ENCODE peak calls at places on chromosomes 1 and 21, in nine cellular contexts. F is PC-3, T is IMR-90, K is GM23338, N is psoas muscle, L is vagina, M is PC-9, O is pancreas, Y is A549. B is an unnamed sample. For H3K4me1, the result is how much of the 10 kb centered on the place peaks cover.

GRCh38 chr1:42817976-42818375 is 779 bp upstream of the SVBP start:
- DNase-seq in F (no peak), T (no peak), K (no peak), N (no peak), L (no peak), M (no peak), O (no peak), Y (no peak), B (no peak)

GRCh38 chr1:180231506-180232420 is 1.7 kb downstream of the LHX4 start:
- DNase-seq in F (peak), T (peak), K (peak), N (no peak), L (no peak), M (peak), O (no peak), Y (peak), B (peak)

GRCh38 chr1:70142120-70142519 is 63.3 kb downstream of the LRRC40 start:
- DNase-seq in F (peak), T (peak), K (peak), N (no peak), L (no peak), M (no peak), O (no peak), Y (no peak), B (peak)

GRCh38 chr1:18429654-18430053 is 51.1 kb upstream of the KLHDC7A start:
- DNase-seq in F (no peak), T (no peak), K (no peak), N (no peak), L (no peak), M (no peak), O (no peak), Y (no peak), B (no peak)

GRCh38 chr1:14441302-14441741 is 157.2 kb upstream of the KAZN start:
- DNase-seq in F (peak), T (peak), K (no peak), N (no peak), L (no peak), M (no peak), O (no peak), Y (no peak), B (no peak)

GRCh38 chr21:30194701-30195299 is 21.1 kb downstream of the CLDN8 start:
- DNase-seq in F (peak), T (no peak), K (peak), N (no peak), L (no peak), M (no peak), O (no peak), Y (no peak), B (peak)

GRCh38 chr1:33986389-33987095 is 122.7 kb downstream of the HMGB4 start:
- DNase-seq in F (no peak), T (peak), K (no peak), N (peak), L (no peak), M (no peak), O (peak), Y (no peak), B (peak)

GRCh38 chr1:68225781-68226180 is 6.5 kb downstream of the WLS start:
- DNase-seq in F (no peak), T (peak), K (no peak), N (no peak), L (no peak), M (no peak), O (no peak), Y (no peak), B (no peak)

GRCh38 chr1:238672262-238672661 is 714.1 kb upstream of the CHRM3 start:
- DNase-seq in F (no peak), T (no peak), K (no peak), N (no peak), L (no peak), M (no peak), O (no peak), Y (no peak), B (peak)

GRCh38 chr1:210328746-210329488 is at the start of gene HHAT:
- DNase-seq in F (peak), T (peak), K (peak), N (peak), L (peak), M (peak), O (peak), Y (peak), B (peak)

GRCh38 chr1:50995651-50996050 is 25.6 kb downstream of the CDKN2C start:
- DNase-seq in F (no peak), T (no peak), K (no peak), N (no peak), L (no peak), M (no peak), O (no peak), Y (no peak), B (no peak)

GRCh38 chr1:207304710-207305151 is 16.7 kb upstream of the CD55 start:
- DNase-seq in F (peak), T (peak), K (no peak), N (no peak), L (no peak), M (no peak), O (no peak), Y (peak), B (no peak)

GRCh38 chr1:7552402-7552801 is 218.7 kb upstream of the VAMP3 start:
- DNase-seq in F (no peak), T (peak), K (no peak), N (peak), L (no peak), M (no peak), O (no peak), Y (no peak), B (no peak)

GRCh38 chr1:234108921-234109320 is 204.4 kb downstream of the SLC35F3 start:
- DNase-seq in F (peak), T (peak), K (no peak), N (no peak), L (no peak), M (no peak), O (no peak), Y (peak), B (no peak)

GRCh38 chr1:76313304-76313703 is 238.8 kb downstream of the ST6GALNAC3 start:
- DNase-seq in F (no peak), T (no peak), K (no peak), N (no peak), L (no peak), M (no peak), O (no peak), Y (no peak), B (no peak)

GRCh38 chr1:30313176-30313575 is 410.2 kb downstream of the MATN1 start:
- DNase-seq in F (no peak), T (no peak), K (no peak), N (peak), L (peak), M (no peak), O (no peak), Y (no peak), B (no peak)

GRCh38 chr1:59375321-59376220 is 78.7 kb downstream of the FGGY start:
- DNase-seq in F (peak), T (peak), K (no peak), N (no peak), L (no peak), M (peak), O (no peak), Y (no peak), B (peak)

GRCh38 chr1:4029376-4029775 is 129.3 kb upstream of the C1orf174 start:
- DNase-seq in F (no peak), T (no peak), K (no peak), N (no peak), L (no peak), M (no peak), O (no peak), Y (no peak), B (no peak)

GRCh38 chr1:4027008-4027407 is 126.9 kb upstream of the C1orf174 start:
- DNase-seq in F (no peak), T (no peak), K (no peak), N (no peak), L (no peak), M (no peak), O (no peak), Y (no peak), B (no peak)

GRCh38 chr1:4028139-4028501 is 128.0 kb upstream of the C1orf174 start:
- DNase-seq in F (no peak), T (no peak), K (no peak), N (no peak), L (no peak), M (no peak), O (no peak), Y (no peak), B (no peak)

GRCh38 chr1:4025752-4026151 is 125.7 kb upstream of the C1orf174 start:
- DNase-seq in F (no peak), T (no peak), K (no peak), N (no peak), L (no peak), M (no peak), O (no peak), Y (no peak), B (no peak)

GRCh38 chr1:4027492-4028138 is 127.5 kb upstream of the C1orf174 start:
- DNase-seq in F (no peak), T (no peak), K (no peak), N (no peak), L (peak), M (no peak), O (no peak), Y (no peak), B (no peak)
- H3K27ac ChIP-seq in F (no peak), T (no peak), K (no peak), N (no peak), L (no peak), M (no peak), O (no peak), Y (no peak), B (no peak)

GRCh38 chr1:37255111-37255795 is 219.1 kb upstream of the ZC3H12A start:
- DNase-seq in F (peak), T (no peak), K (peak), N (no peak), L (no peak), M (peak), O (peak), Y (peak), B (peak)
- TF ChIP-seq CTCF in F (no peak), T (no peak), K (no peak), N (no peak), L (no peak), M (no peak), O (no peak), Y (no peak), B (no peak)

DNA sequence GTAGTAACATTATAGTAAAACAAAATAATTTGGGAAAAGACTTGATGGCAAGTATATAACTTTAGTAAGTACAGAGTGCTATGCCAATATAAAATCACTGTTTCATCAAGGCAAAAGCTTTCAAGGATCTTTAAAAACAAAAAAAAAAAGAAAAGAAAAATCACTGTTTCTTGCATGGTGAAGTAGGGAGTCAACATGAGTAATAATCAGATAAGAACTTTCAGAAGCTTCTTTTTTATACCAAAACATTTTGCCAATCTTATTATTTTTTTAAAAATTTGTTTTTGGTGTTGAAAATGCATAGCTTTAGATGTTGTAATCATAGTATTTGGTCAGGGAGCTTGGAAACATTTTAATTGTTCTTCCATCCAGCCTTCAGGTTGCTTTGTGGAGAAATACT is 37.2 kb downstream of the CAMSAP2 start:
- DNase-seq in F (no peak), T (no peak), K (no peak), N (no peak), L (no peak), M (no peak), O (no peak), Y (no peak), B (no peak)
- H3K4me1 ChIP-seq in F (under half), T (under half), K (under half), N (under half), L (under half), M (under half), O (under half), Y (under half), B (under half)

GRCh38 chr1:88661188-88661587 is 22.9 kb upstream of the PKN2 start:
- DNase-seq in F (no peak), T (no peak), K (peak), N (no peak), L (no peak), M (no peak), O (no peak), Y (no peak), B (peak)
- H3K27ac ChIP-seq in F (no peak), T (no peak), K (no peak), N (no peak), L (no peak), M (no peak), O (no peak), Y (no peak), B (peak)

DNA sequence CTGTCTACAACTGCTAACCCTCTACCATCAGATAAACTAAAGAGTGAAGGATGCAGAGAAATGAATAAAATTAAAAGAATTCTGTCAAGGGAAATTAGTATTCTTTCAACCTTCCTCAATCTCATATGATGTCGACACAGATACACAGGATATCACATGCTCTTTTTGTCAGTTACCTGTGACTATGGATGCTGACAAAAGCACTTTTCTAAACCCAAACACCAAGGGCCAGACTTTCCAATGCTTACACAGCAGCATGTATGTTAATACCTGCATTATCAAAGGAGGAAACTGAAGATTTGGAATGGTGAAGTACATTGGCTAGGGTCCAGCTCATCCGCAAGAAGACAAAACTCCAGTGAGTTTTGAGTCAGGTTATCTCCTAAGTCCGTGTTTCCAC is 294.0 kb downstream of the SMYD3 start:
- DNase-seq in F (no peak), T (no peak), K (no peak), N (no peak), L (no peak), M (no peak), O (no peak), Y (no peak), B (no peak)
- TF ChIP-seq CTCF in F (no peak), T (no peak), K (no peak), N (no peak), L (no peak), M (no peak), O (no peak), Y (no peak), B (no peak)

GRCh38 chr1:118297521-118297920 is 112.5 kb upstream of the SPAG17 start:
- DNase-seq in F (no peak), T (no peak), K (no peak), N (no peak), L (no peak), M (no peak), O (no peak), Y (no peak), B (no peak)

GRCh38 chr1:118290571-118290970 is 105.5 kb upstream of the SPAG17 start:
- DNase-seq in F (no peak), T (no peak), K (no peak), N (peak), L (no peak), M (no peak), O (no peak), Y (no peak), B (no peak)

GRCh38 chr1:118294817-118295486 is 109.9 kb upstream of the SPAG17 start:
- DNase-seq in F (no peak), T (no peak), K (no peak), N (peak), L (no peak), M (no peak), O (no peak), Y (no peak), B (no peak)

GRCh38 chr1:118290046-118290445 is 105.0 kb upstream of the SPAG17 start:
- DNase-seq in F (no peak), T (no peak), K (no peak), N (peak), L (no peak), M (no peak), O (no peak), Y (no peak), B (no peak)

DNA sequence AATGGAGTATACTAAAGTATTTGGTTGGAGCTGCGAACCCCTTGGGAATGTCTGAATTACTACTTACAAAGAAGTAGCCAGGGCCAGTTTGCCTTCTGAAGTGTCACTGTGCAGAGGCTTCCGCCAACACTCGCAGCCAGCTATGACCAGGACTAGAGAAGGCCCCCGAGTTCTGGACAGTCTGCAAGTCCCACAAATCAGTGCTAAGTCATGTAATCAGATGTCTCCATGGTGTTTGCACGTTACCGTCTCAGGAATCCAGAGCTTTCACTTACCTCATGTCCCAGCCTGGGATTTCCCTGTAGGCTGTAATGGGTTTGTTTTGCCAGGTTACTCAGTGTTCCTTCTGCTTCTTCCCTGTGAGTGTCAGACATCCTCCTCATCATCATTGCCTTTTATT is 106.7 kb upstream of the SPAG17 start:
- DNase-seq in F (no peak), T (no peak), K (no peak), N (peak), L (no peak), M (no peak), O (no peak), Y (no peak), B (peak)
- H3K4me1 ChIP-seq in F (under half), T (under half), K (under half), N (half or more), L (under half), M (under half), O (under half), Y (under half), B (under half)

DNA sequence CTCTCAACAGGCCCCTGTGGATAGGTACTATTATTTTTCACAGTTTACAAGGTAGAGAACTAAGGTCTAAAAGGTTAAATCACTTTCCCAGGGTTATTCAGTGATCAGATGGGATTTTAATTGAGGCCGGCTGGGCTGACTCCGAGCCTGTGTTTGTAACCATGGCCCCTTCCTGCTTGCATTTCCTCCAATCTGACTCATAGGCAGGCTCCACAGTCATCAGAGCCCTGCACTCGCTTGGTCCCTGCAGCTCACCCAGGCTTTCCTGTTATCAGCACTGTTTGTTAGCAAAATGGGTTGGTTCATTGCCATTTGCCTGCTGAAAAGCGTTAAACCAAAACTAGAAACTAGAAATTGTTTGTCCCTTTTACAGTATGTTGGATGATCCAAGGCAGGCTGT is 41.4 kb upstream of the LMX1A start:
- DNase-seq in F (peak), T (peak), K (peak), N (no peak), L (no peak), M (no peak), O (no peak), Y (no peak), B (peak)
- H3K27ac ChIP-seq in F (no peak), T (no peak), K (no peak), N (peak), L (peak), M (no peak), O (no peak), Y (no peak), B (no peak)